ENCODE peak calls at places on chromosomes 5 and 9, in eight cellular contexts. One of them, this sample, is unnamed. For H3K4me1, the result is how much of the 10 kb centered on the place peaks cover.

GRCh38 chr5:80346055-80346454 is 26.3 kb downstream of the SPZ1 start:
- DNase-seq in GM23248: peak
- DNase-seq in heart right ventricle: no peak
- DNase-seq in mammary epithelial cell: peak
- DNase-seq in kidney: no peak
- DNase-seq in HCT116: peak
- DNase-seq in prostate gland: no peak
- DNase-seq in CD4-positive, alpha-beta memory T cell: no peak
- DNase-seq in this sample: peak

GRCh38 chr9:96616817-96617438 is 2.7 kb downstream of the CDC14B start:
- DNase-seq in GM23248: no peak
- DNase-seq in heart right ventricle: no peak
- DNase-seq in mammary epithelial cell: no peak
- DNase-seq in kidney: no peak
- DNase-seq in HCT116: no peak
- DNase-seq in prostate gland: no peak
- DNase-seq in CD4-positive, alpha-beta memory T cell: no peak
- DNase-seq in this sample: no peak

GRCh38 chr9:22244141-22245011 is 202.2 kb upstream of the DMRTA1 start:
- DNase-seq in GM23248: peak
- DNase-seq in heart right ventricle: no peak
- DNase-seq in mammary epithelial cell: peak
- DNase-seq in kidney: no peak
- DNase-seq in HCT116: peak
- DNase-seq in prostate gland: no peak
- DNase-seq in CD4-positive, alpha-beta memory T cell: no peak
- DNase-seq in this sample: peak

GRCh38 chr9:137273095-137273490 is 4.4 kb upstream of the TOR4A start:
- DNase-seq in GM23248: no peak
- DNase-seq in heart right ventricle: no peak
- DNase-seq in mammary epithelial cell: no peak
- DNase-seq in kidney: peak
- DNase-seq in HCT116: no peak
- DNase-seq in prostate gland: no peak
- DNase-seq in CD4-positive, alpha-beta memory T cell: no peak
- DNase-seq in this sample: no peak

GRCh38 chr9:3479516-3480352 is 46.1 kb downstream of the RFX3 start:
- DNase-seq in GM23248: no peak
- DNase-seq in heart right ventricle: no peak
- DNase-seq in mammary epithelial cell: no peak
- DNase-seq in kidney: no peak
- DNase-seq in HCT116: no peak
- DNase-seq in prostate gland: no peak
- DNase-seq in CD4-positive, alpha-beta memory T cell: no peak
- DNase-seq in this sample: no peak

GRCh38 chr5:139690385-139691274 is 42.5 kb downstream of the CXXC5 start:
- DNase-seq in GM23248: peak
- DNase-seq in heart right ventricle: no peak
- DNase-seq in mammary epithelial cell: no peak
- DNase-seq in kidney: peak
- DNase-seq in HCT116: no peak
- DNase-seq in prostate gland: no peak
- DNase-seq in CD4-positive, alpha-beta memory T cell: no peak
- DNase-seq in this sample: peak

GRCh38 chr5:82749453-82749852 is 327.7 kb downstream of the TMEM167A start:
- DNase-seq in GM23248: no peak
- DNase-seq in heart right ventricle: no peak
- DNase-seq in mammary epithelial cell: peak
- DNase-seq in kidney: no peak
- DNase-seq in HCT116: no peak
- DNase-seq in prostate gland: no peak
- DNase-seq in CD4-positive, alpha-beta memory T cell: no peak
- DNase-seq in this sample: peak

GRCh38 chr5:15704397-15704947 is 204.5 kb downstream of the FBXL7 start:
- DNase-seq in GM23248: peak
- DNase-seq in heart right ventricle: no peak
- DNase-seq in mammary epithelial cell: no peak
- DNase-seq in kidney: no peak
- DNase-seq in HCT116: no peak
- DNase-seq in prostate gland: no peak
- DNase-seq in CD4-positive, alpha-beta memory T cell: no peak
- DNase-seq in this sample: no peak

GRCh38 chr9:95507456-95508241 is 9.1 kb downstream of the PTCH1 start:
- DNase-seq in GM23248: peak
- DNase-seq in heart right ventricle: peak
- DNase-seq in mammary epithelial cell: peak
- DNase-seq in kidney: peak
- DNase-seq in HCT116: peak
- DNase-seq in prostate gland: peak
- DNase-seq in CD4-positive, alpha-beta memory T cell: peak
- DNase-seq in this sample: peak

GRCh38 chr5:150618588-150619281 is 21.7 kb upstream of the SYNPO start:
- DNase-seq in GM23248: no peak
- DNase-seq in heart right ventricle: peak
- DNase-seq in mammary epithelial cell: no peak
- DNase-seq in kidney: no peak
- DNase-seq in HCT116: no peak
- DNase-seq in prostate gland: no peak
- DNase-seq in CD4-positive, alpha-beta memory T cell: no peak
- DNase-seq in this sample: peak

GRCh38 chr9:136578915-136579637 is 33.2 kb upstream of the NOTCH1 start:
- DNase-seq in GM23248: peak
- DNase-seq in heart right ventricle: peak
- DNase-seq in mammary epithelial cell: peak
- DNase-seq in kidney: peak
- DNase-seq in HCT116: peak
- DNase-seq in prostate gland: no peak
- DNase-seq in CD4-positive, alpha-beta memory T cell: no peak
- DNase-seq in this sample: peak

GRCh38 chr5:65938256-65938655 is 11.9 kb downstream of the ERBIN start:
- DNase-seq in GM23248: no peak
- DNase-seq in heart right ventricle: no peak
- DNase-seq in mammary epithelial cell: no peak
- DNase-seq in kidney: no peak
- DNase-seq in HCT116: no peak
- DNase-seq in prostate gland: no peak
- DNase-seq in CD4-positive, alpha-beta memory T cell: no peak
- DNase-seq in this sample: no peak

GRCh38 chr5:219492-219891 is 1.4 kb downstream of the SDHA start:
- DNase-seq in GM23248: peak
- DNase-seq in heart right ventricle: no peak
- DNase-seq in mammary epithelial cell: peak
- DNase-seq in kidney: no peak
- DNase-seq in HCT116: no peak
- DNase-seq in prostate gland: no peak
- DNase-seq in CD4-positive, alpha-beta memory T cell: peak
- DNase-seq in this sample: no peak

GRCh38 chr5:144487207-144487606 is 316.5 kb downstream of the KCTD16 start:
- DNase-seq in GM23248: no peak
- DNase-seq in heart right ventricle: no peak
- DNase-seq in mammary epithelial cell: no peak
- DNase-seq in kidney: no peak
- DNase-seq in HCT116: no peak
- DNase-seq in prostate gland: no peak
- DNase-seq in CD4-positive, alpha-beta memory T cell: peak
- DNase-seq in this sample: peak

GRCh38 chr5:4640793-4641192 is 499.3 kb upstream of the ADAMTS16 start:
- DNase-seq in GM23248: peak
- DNase-seq in heart right ventricle: no peak
- DNase-seq in mammary epithelial cell: peak
- DNase-seq in kidney: no peak
- DNase-seq in HCT116: no peak
- DNase-seq in prostate gland: no peak
- DNase-seq in CD4-positive, alpha-beta memory T cell: no peak
- DNase-seq in this sample: no peak

GRCh38 chr9:70609542-70610286 is 195.3 kb upstream of the KLF9 start:
- DNase-seq in GM23248: peak
- DNase-seq in heart right ventricle: no peak
- DNase-seq in mammary epithelial cell: peak
- DNase-seq in kidney: no peak
- DNase-seq in HCT116: no peak
- DNase-seq in prostate gland: no peak
- DNase-seq in CD4-positive, alpha-beta memory T cell: no peak
- DNase-seq in this sample: peak

DNA sequence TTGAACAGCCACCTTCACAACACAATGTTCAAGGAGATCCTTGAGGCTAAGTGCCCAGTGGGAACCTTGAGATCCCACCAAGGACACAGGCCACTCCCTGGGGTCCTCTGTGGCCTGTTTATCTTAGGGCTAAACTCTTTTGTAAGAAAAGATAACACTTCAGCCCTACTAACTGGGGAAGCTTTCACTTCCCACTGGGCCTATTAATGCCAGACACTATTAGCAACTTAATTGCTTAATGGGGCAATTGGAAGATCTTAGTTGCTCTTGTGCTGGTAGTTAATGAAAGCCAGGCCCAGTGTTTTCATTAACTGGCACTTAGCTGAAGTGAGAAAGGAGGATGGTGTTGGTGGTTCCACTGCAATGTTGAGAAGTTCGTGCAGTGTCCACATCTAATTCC is 117.1 kb downstream of the EGFLAM start:
- DNase-seq in GM23248: no peak
- DNase-seq in heart right ventricle: no peak
- DNase-seq in mammary epithelial cell: no peak
- DNase-seq in kidney: no peak
- DNase-seq in HCT116: no peak
- DNase-seq in prostate gland: no peak
- DNase-seq in CD4-positive, alpha-beta memory T cell: no peak
- DNase-seq in this sample: no peak
- H3K4me3 ChIP-seq in GM23248: no peak
- H3K4me3 ChIP-seq in heart right ventricle: no peak
- H3K4me3 ChIP-seq in mammary epithelial cell: no peak
- H3K4me3 ChIP-seq in kidney: no peak
- H3K4me3 ChIP-seq in HCT116: no peak
- H3K4me3 ChIP-seq in prostate gland: no peak
- H3K4me3 ChIP-seq in CD4-positive, alpha-beta memory T cell: no peak
- H3K4me3 ChIP-seq in this sample: no peak

DNA sequence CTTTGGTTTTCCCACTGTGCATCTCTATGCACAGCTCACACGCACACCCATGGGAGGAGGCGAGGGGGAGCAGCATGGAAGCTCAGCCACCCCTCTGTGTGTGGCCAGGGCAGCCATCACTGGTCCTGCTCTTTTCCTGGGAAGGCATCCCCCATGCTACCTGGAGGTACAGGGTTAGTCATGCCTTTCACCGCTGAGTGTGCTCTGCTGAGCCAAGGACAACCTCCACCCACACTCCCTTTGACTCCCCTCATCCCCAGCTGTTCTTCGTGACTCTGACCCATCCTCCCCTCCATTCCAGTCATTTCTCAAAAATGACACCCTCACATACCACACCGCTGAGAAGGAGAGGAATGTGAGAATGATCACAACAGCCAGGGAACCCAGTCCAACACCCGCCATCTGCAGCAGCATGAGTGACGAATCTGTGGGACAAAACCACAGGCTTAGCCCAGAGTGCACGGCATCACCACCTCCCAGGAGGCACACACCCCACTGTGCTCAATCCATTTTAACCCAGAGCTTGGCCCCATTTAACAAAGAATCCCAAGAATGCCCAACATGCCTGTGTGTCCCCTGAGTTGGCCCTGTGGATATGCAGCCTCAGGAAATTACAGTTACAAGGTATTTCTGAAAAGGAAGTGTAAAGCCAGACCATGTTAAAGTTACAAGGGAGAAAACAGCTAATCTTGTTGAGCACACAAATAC is 133.4 kb downstream of the SUSD1 start:
- DNase-seq in GM23248: peak
- DNase-seq in heart right ventricle: no peak
- DNase-seq in mammary epithelial cell: peak
- DNase-seq in kidney: peak
- DNase-seq in HCT116: peak
- DNase-seq in prostate gland: no peak
- DNase-seq in CD4-positive, alpha-beta memory T cell: no peak
- DNase-seq in this sample: peak
- H3K4me1 ChIP-seq in GM23248: half or more
- H3K4me1 ChIP-seq in heart right ventricle: under half
- H3K4me1 ChIP-seq in mammary epithelial cell: half or more
- H3K4me1 ChIP-seq in kidney: under half
- H3K4me1 ChIP-seq in HCT116: half or more
- H3K4me1 ChIP-seq in prostate gland: under half
- H3K4me1 ChIP-seq in CD4-positive, alpha-beta memory T cell: under half
- H3K4me1 ChIP-seq in this sample: under half

GRCh38 chr5:159102294-159102934 is 2.7 kb upstream of the EBF1 start:
- DNase-seq in GM23248: peak
- DNase-seq in heart right ventricle: no peak
- DNase-seq in mammary epithelial cell: no peak
- DNase-seq in kidney: no peak
- DNase-seq in HCT116: no peak
- DNase-seq in prostate gland: no peak
- DNase-seq in CD4-positive, alpha-beta memory T cell: no peak
- DNase-seq in this sample: no peak
- H3K4me3 ChIP-seq in GM23248: peak
- H3K4me3 ChIP-seq in heart right ventricle: no peak
- H3K4me3 ChIP-seq in mammary epithelial cell: no peak
- H3K4me3 ChIP-seq in kidney: no peak
- H3K4me3 ChIP-seq in HCT116: no peak
- H3K4me3 ChIP-seq in prostate gland: no peak
- H3K4me3 ChIP-seq in CD4-positive, alpha-beta memory T cell: no peak
- H3K4me3 ChIP-seq in this sample: no peak

DNA sequence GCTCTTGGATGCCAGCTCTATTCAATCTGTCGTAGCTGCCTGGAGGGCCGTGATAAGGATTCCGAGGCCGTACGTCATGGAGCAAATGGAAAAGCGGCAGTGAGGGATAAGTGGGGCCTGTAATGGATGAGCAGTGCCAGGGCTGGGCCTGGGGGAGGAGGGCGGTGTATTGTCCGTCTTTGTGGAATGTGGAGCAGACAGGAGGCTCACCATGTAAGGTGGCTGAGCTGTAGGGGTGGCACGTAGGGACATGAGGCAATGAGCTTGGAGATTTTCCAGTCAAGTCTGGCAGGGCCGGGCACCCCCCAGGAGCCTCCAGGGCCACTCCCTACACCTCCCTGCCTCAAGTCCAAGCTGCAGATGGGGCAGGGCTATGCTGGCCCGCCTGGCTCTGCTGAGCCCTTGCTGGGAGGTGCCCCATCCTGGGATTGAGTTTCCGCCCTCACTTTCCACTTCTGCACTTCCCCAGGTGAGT is 29.2 kb downstream of the NCS1 start:
- DNase-seq in GM23248: no peak
- DNase-seq in heart right ventricle: no peak
- DNase-seq in mammary epithelial cell: no peak
- DNase-seq in kidney: no peak
- DNase-seq in HCT116: no peak
- DNase-seq in prostate gland: peak
- DNase-seq in CD4-positive, alpha-beta memory T cell: peak
- DNase-seq in this sample: no peak
- H3K4me1 ChIP-seq in GM23248: under half
- H3K4me1 ChIP-seq in heart right ventricle: under half
- H3K4me1 ChIP-seq in mammary epithelial cell: under half
- H3K4me1 ChIP-seq in kidney: under half
- H3K4me1 ChIP-seq in HCT116: under half
- H3K4me1 ChIP-seq in prostate gland: under half
- H3K4me1 ChIP-seq in CD4-positive, alpha-beta memory T cell: under half
- H3K4me1 ChIP-seq in this sample: under half